ENCODE peak calls at places on chromosomes 13 and 19, in seven cellular contexts. One of them, this sample, is unnamed.

GRCh38 chr13:76677047-76677446 is 209.2 kb downstream of the KCTD12 start:
- DNase-seq in RPMI8226: peak
- DNase-seq in CD14-positive monocyte: no peak
- DNase-seq in epithelial cell of esophagus: no peak
- DNase-seq in activated T-helper 1 cell treated with Interleukin-2 at 50 U/mL for 16 hours: no peak
- DNase-seq in astrocyte of the spinal cord: peak
- DNase-seq in heart right ventricle: peak
- DNase-seq in this sample: no peak

GRCh38 chr19:32650671-32651070 is 24.3 kb downstream of the ANKRD27 start:
- DNase-seq in astrocyte of the spinal cord: no peak
- DNase-seq in activated T-helper 1 cell treated with Interleukin-2 at 50 U/mL for 16 hours: no peak
- DNase-seq in epithelial cell of esophagus: no peak
- DNase-seq in CD14-positive monocyte: no peak
- DNase-seq in heart right ventricle: no peak
- DNase-seq in RPMI8226: no peak
- DNase-seq in this sample: no peak

GRCh38 chr13:26719356-26719945 is 41.1 kb downstream of the GPR12 start:
- DNase-seq in astrocyte of the spinal cord: no peak
- DNase-seq in RPMI8226: no peak
- DNase-seq in epithelial cell of esophagus: no peak
- DNase-seq in heart right ventricle: no peak
- DNase-seq in CD14-positive monocyte: no peak
- DNase-seq in activated T-helper 1 cell treated with Interleukin-2 at 50 U/mL for 16 hours: no peak
- DNase-seq in this sample: no peak

GRCh38 chr13:93201992-93202558 is 24.5 kb upstream of the GPC6 start:
- DNase-seq in heart right ventricle: no peak
- DNase-seq in epithelial cell of esophagus: no peak
- DNase-seq in astrocyte of the spinal cord: no peak
- DNase-seq in CD14-positive monocyte: no peak
- DNase-seq in RPMI8226: no peak
- DNase-seq in activated T-helper 1 cell treated with Interleukin-2 at 50 U/mL for 16 hours: no peak
- DNase-seq in this sample: no peak

GRCh38 chr19:45305421-45305820 is 17.3 kb downstream of the CKM start:
- DNase-seq in RPMI8226: no peak
- DNase-seq in astrocyte of the spinal cord: no peak
- DNase-seq in epithelial cell of esophagus: no peak
- DNase-seq in activated T-helper 1 cell treated with Interleukin-2 at 50 U/mL for 16 hours: no peak
- DNase-seq in heart right ventricle: no peak
- DNase-seq in CD14-positive monocyte: no peak
- DNase-seq in this sample: no peak

GRCh38 chr13:29508130-29508873 is 87.2 kb downstream of the SLC7A1 start:
- DNase-seq in heart right ventricle: peak
- DNase-seq in CD14-positive monocyte: peak
- DNase-seq in activated T-helper 1 cell treated with Interleukin-2 at 50 U/mL for 16 hours: peak
- DNase-seq in RPMI8226: peak
- DNase-seq in epithelial cell of esophagus: peak
- DNase-seq in astrocyte of the spinal cord: peak
- DNase-seq in this sample: peak

GRCh38 chr19:39506944-39507714 is 7.8 kb upstream of the SELENOV start:
- DNase-seq in RPMI8226: peak
- DNase-seq in astrocyte of the spinal cord: peak
- DNase-seq in heart right ventricle: no peak
- DNase-seq in activated T-helper 1 cell treated with Interleukin-2 at 50 U/mL for 16 hours: no peak
- DNase-seq in epithelial cell of esophagus: peak
- DNase-seq in CD14-positive monocyte: no peak
- DNase-seq in this sample: no peak

GRCh38 chr13:113854238-113855011 is 9.5 kb downstream of the GAS6 start:
- DNase-seq in epithelial cell of esophagus: no peak
- DNase-seq in heart right ventricle: no peak
- DNase-seq in CD14-positive monocyte: no peak
- DNase-seq in RPMI8226: peak
- DNase-seq in activated T-helper 1 cell treated with Interleukin-2 at 50 U/mL for 16 hours: no peak
- DNase-seq in astrocyte of the spinal cord: peak
- DNase-seq in this sample: no peak

GRCh38 chr13:50955212-50955611 is 45.6 kb downstream of the RNASEH2B start:
- DNase-seq in activated T-helper 1 cell treated with Interleukin-2 at 50 U/mL for 16 hours: no peak
- DNase-seq in heart right ventricle: no peak
- DNase-seq in RPMI8226: no peak
- DNase-seq in CD14-positive monocyte: no peak
- DNase-seq in astrocyte of the spinal cord: no peak
- DNase-seq in epithelial cell of esophagus: no peak
- DNase-seq in this sample: no peak

GRCh38 chr19:42169486-42169885 is 37.2 kb upstream of the POU2F2 start:
- DNase-seq in epithelial cell of esophagus: no peak
- DNase-seq in astrocyte of the spinal cord: no peak
- DNase-seq in activated T-helper 1 cell treated with Interleukin-2 at 50 U/mL for 16 hours: no peak
- DNase-seq in CD14-positive monocyte: no peak
- DNase-seq in heart right ventricle: no peak
- DNase-seq in RPMI8226: no peak
- DNase-seq in this sample: no peak

GRCh38 chr13:101838305-101838835 is 385.9 kb downstream of the ITGBL1 start:
- DNase-seq in activated T-helper 1 cell treated with Interleukin-2 at 50 U/mL for 16 hours: no peak
- DNase-seq in epithelial cell of esophagus: no peak
- DNase-seq in CD14-positive monocyte: no peak
- DNase-seq in RPMI8226: no peak
- DNase-seq in astrocyte of the spinal cord: peak
- DNase-seq in heart right ventricle: no peak
- DNase-seq in this sample: no peak

GRCh38 chr13:29500426-29500825 is 95.1 kb downstream of the SLC7A1 start:
- DNase-seq in heart right ventricle: no peak
- DNase-seq in epithelial cell of esophagus: no peak
- DNase-seq in activated T-helper 1 cell treated with Interleukin-2 at 50 U/mL for 16 hours: no peak
- DNase-seq in astrocyte of the spinal cord: no peak
- DNase-seq in CD14-positive monocyte: no peak
- DNase-seq in RPMI8226: no peak
- DNase-seq in this sample: no peak

GRCh38 chr19:21877976-21878375 is 42.0 kb upstream of the ZNF43 start:
- DNase-seq in RPMI8226: no peak
- DNase-seq in CD14-positive monocyte: no peak
- DNase-seq in epithelial cell of esophagus: no peak
- DNase-seq in activated T-helper 1 cell treated with Interleukin-2 at 50 U/mL for 16 hours: no peak
- DNase-seq in heart right ventricle: no peak
- DNase-seq in astrocyte of the spinal cord: no peak
- DNase-seq in this sample: no peak